ENCODE peak calls at places on chromosomes 5 and 9, in nine cellular contexts. N is kidney, J is pancreas, H is astrocyte, K is sigmoid colon, M is spleen, E is neuronal stem cell, C is adrenal gland, X is adipocyte. R is an unnamed sample. For H3K9me3 and H3K4me1, the result is how much of the 10 kb centered on the place peaks cover.

GRCh38 chr5:143151056-143151455 is 252.4 kb downstream of the NR3C1 start:
- DNase-seq in C (no peak), X (no peak), H (no peak), E (no peak), J (no peak), M (no peak), N (no peak), K (no peak), R (no peak)

GRCh38 chr5:96785719-96786118 is 22.0 kb downstream of the ERAP1 start:
- DNase-seq in C (no peak), N (no peak), J (no peak), E (no peak), K (no peak), M (no peak), H (no peak), X (no peak), R (no peak)

GRCh38 chr5:158979290-158979689 is 120.4 kb downstream of the EBF1 start:
- DNase-seq in C (no peak), H (no peak), J (no peak), X (no peak), N (no peak), K (no peak), E (no peak), M (no peak), R (no peak)

GRCh38 chr5:149174847-149175234 is 33.5 kb downstream of the ABLIM3 start:
- DNase-seq in X (no peak), J (no peak), M (no peak), C (no peak), H (no peak), K (no peak), E (no peak), N (no peak), R (no peak)

GRCh38 chr9:133769511-133770075 is 31.4 kb upstream of the SARDH start:
- DNase-seq in H (no peak), C (peak), K (peak), X (no peak), N (peak), J (peak), E (no peak), M (peak), R (peak)

GRCh38 chr5:60604771-60605170 is 95.2 kb downstream of the DEPDC1B start:
- DNase-seq in H (no peak), N (no peak), C (no peak), E (no peak), M (no peak), K (no peak), J (no peak), X (no peak), R (no peak)

GRCh38 chr9:121930970-121931369 is 162.1 kb downstream of the TTLL11 start:
- DNase-seq in M (no peak), X (no peak), E (no peak), K (no peak), C (no peak), N (no peak), H (no peak), J (no peak), R (no peak)

GRCh38 chr9:37788328-37788727 is 3.5 kb upstream of the EXOSC3 start:
- DNase-seq in X (no peak), K (no peak), M (no peak), H (no peak), E (no peak), C (no peak), J (no peak), N (no peak), R (no peak)

GRCh38 chr9:110141118-110141797 is 66.7 kb downstream of the C9orf152 start:
- DNase-seq in N (peak), M (no peak), X (peak), E (no peak), K (peak), C (peak), H (peak), J (no peak), R (peak)

GRCh38 chr9:128550770-128551651 is 1.4 kb upstream of the SPTAN1 start:
- DNase-seq in J (no peak), X (peak), H (peak), K (peak), C (no peak), M (no peak), E (no peak), N (no peak), R (peak)

GRCh38 chr9:113705306-113705937 is 170.7 kb upstream of the ZNF618 start:
- DNase-seq in H (no peak), K (no peak), X (no peak), N (no peak), M (no peak), C (peak), J (no peak), E (no peak), R (no peak)

GRCh38 chr5:106363578-106363977 is 1307.2 kb downstream of the EFNA5 start:
- DNase-seq in M (no peak), X (no peak), K (no peak), J (no peak), C (no peak), H (no peak), N (no peak), E (no peak), R (no peak)

GRCh38 chr9:33297455-33297854 is 7.1 kb downstream of the NFX1 start:
- DNase-seq in H (no peak), M (peak), E (no peak), K (peak), X (no peak), J (no peak), C (peak), N (no peak), R (no peak)

GRCh38 chr5:820245-820644 is 30.5 kb downstream of the ZDHHC11 start:
- DNase-seq in K (no peak), E (no peak), N (no peak), X (no peak), J (no peak), H (no peak), C (no peak), M (no peak), R (no peak)

GRCh38 chr9:70816891-70817290 is 304.5 kb downstream of the TRPM3 start:
- DNase-seq in M (no peak), K (no peak), J (no peak), H (no peak), X (no peak), C (no peak), E (no peak), N (no peak), R (no peak)

GRCh38 chr5:56632199-56632598 is 183.2 kb upstream of the MAP3K1 start:
- DNase-seq in M (no peak), E (no peak), H (no peak), N (no peak), X (no peak), C (no peak), K (no peak), J (no peak), R (no peak)
- H3K9me3 ChIP-seq in M (under half), E (under half), H (under half), N (under half), X (under half), C (under half), K (under half), J (under half), R (under half)

GRCh38 chr5:150175536-150175935 is 9.0 kb downstream of the CDX1 start:
- DNase-seq in J (no peak), C (no peak), M (no peak), E (no peak), K (no peak), H (no peak), X (peak), N (no peak), R (no peak)
- H3K4me1 ChIP-seq in J (under half), C (under half), M (under half), E (under half), K (under half), H (under half), X (under half), N (under half), R (under half)

GRCh38 chr5:12248831-12249230 is 344.6 kb upstream of the CTNND2 start:
- DNase-seq in X (no peak), N (no peak), C (no peak), E (no peak), J (no peak), H (no peak), K (no peak), M (no peak), R (no peak)
- H3K9me3 ChIP-seq in X (under half), N (under half), C (under half), E (under half), J (under half), H (under half), K (under half), M (under half), R (under half)

GRCh38 chr5:17232405-17232804 is 15.0 kb downstream of the BASP1 start:
- DNase-seq in E (no peak), N (no peak), H (no peak), K (no peak), X (no peak), M (no peak), J (no peak), C (no peak), R (no peak)

GRCh38 chr5:17227868-17228267 is 10.4 kb downstream of the BASP1 start:
- DNase-seq in M (no peak), K (no peak), E (no peak), X (no peak), C (no peak), J (no peak), H (no peak), N (no peak), R (no peak)

GRCh38 chr5:17230808-17231525 is 13.5 kb downstream of the BASP1 start:
- DNase-seq in X (no peak), H (no peak), C (no peak), E (no peak), M (no peak), J (no peak), K (no peak), N (no peak), R (no peak)

GRCh38 chr5:17228833-17229291 is 11.4 kb downstream of the BASP1 start:
- DNase-seq in N (no peak), K (no peak), J (no peak), E (no peak), X (peak), C (no peak), H (peak), M (no peak), R (no peak)

GRCh38 chr5:17229308-17229707 is 11.9 kb downstream of the BASP1 start:
- DNase-seq in H (no peak), C (no peak), K (no peak), M (no peak), X (no peak), E (no peak), N (no peak), J (no peak), R (no peak)
- H3K4me1 ChIP-seq in H (under half), C (under half), K (under half), M (under half), X (under half), E (under half), N (under half), J (under half), R (under half)

GRCh38 chr9:135650408-135650807 is 11.1 kb upstream of the GLT6D1 start:
- DNase-seq in K (no peak), X (no peak), E (no peak), N (no peak), M (no peak), C (no peak), J (no peak), H (no peak), R (no peak)

GRCh38 chr9:135644631-135645218 is 5.4 kb upstream of the GLT6D1 start:
- DNase-seq in M (no peak), C (no peak), E (no peak), N (no peak), H (no peak), K (no peak), J (no peak), X (no peak), R (no peak)

GRCh38 chr9:135649508-135649907 is 10.2 kb upstream of the GLT6D1 start:
- DNase-seq in J (no peak), M (no peak), C (no peak), N (no peak), E (no peak), K (no peak), X (no peak), H (no peak), R (no peak)

GRCh38 chr9:135648494-135649410 is 9.4 kb upstream of the GLT6D1 start:
- DNase-seq in N (no peak), J (no peak), C (no peak), K (no peak), H (no peak), X (no peak), E (no peak), M (no peak), R (no peak)

DNA sequence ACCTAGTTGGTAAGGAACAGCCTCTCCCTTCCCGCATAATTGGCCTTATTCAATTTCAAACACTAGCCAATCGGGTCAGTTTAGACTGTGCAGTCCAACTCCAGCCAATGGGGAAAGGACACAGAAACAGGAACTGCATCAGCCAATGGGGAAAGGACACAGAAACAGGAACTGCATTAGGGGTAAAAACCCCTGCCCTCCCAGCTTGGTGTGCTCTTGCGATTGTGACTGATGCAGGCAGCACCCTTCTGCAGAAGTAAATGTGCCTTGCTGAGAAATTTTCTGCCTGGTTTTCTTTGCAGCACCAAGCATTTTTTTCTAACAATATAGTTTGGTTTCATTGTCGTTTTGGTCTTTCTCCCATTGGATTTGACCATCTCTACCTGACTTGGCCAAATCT is 8.6 kb upstream of the GLT6D1 start:
- DNase-seq in X (no peak), K (no peak), J (no peak), C (no peak), E (no peak), H (no peak), N (no peak), M (no peak), R (no peak)
- H3K9me3 ChIP-seq in X (half or more), K (under half), J (under half), C (under half), E (under half), H (under half), N (under half), M (half or more), R (under half)

DNA sequence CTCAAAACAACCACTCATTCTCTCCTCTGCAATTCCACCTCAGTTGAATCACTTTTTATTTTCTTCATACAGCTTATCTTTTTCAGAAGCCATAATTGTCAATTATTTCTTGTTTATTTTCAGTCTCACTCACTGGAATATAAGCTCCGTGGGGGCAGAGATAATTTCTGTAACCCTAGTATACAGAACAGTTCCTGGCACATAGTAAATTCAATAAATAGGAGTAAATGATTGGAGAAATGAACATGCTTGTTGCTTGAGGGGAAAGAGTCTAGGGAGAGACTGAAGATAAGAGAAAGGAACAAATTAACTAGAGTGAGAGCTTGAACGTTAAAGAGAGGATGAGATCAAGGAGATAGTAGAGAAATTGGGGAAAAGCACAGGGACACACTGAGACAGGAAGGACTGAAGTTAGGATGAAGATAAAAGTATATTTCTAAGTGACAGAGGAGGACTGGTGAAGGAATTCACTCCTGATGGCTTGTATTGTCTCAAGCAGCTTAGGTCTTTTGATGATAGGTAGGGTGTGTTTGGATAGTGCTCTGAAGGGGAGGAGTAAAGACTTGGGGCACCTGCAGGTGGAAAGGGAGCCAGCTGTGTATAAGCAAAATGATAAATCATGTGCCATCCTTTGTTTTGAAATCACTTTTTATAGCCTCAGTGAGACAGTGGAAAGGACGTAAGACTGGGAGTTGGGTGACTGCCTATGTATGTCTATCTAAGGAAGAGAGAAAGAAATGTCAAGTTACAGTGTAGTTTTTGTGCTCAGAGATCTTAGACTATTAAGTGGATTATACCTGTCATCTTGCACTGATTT is 2.2 kb downstream of the NAA35 start:
- DNase-seq in N (no peak), X (no peak), M (no peak), E (no peak), C (no peak), K (no peak), H (no peak), J (no peak), R (no peak)
- H3K4me1 ChIP-seq in N (under half), X (under half), M (under half), E (under half), C (under half), K (under half), H (under half), J (under half), R (under half)

DNA sequence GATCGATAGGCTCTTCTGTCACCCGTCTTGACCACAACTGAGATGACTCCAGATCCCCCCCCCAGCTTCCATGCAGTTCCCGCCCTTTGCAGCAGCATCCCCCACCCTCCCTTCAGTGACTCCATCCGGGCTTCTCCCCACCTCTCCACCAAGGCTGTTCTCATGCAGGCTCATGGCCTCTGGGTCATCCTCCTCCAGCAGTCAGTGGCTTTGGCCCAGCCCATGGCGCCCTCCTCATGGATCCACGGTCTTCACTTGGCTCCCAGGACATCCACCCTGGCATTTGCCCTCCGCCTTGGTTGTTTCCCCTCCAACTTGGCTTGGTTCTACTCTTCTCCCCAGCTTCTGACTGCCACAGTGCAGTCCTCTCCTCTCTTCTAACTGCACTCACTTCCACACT is 96.7 kb upstream of the RUFY1 start:
- DNase-seq in N (no peak), X (no peak), K (peak), J (no peak), H (no peak), C (no peak), M (no peak), E (no peak), R (no peak)
- H3K9me3 ChIP-seq in N (under half), X (under half), K (under half), J (under half), H (under half), C (under half), M (under half), E (under half), R (under half)

DNA sequence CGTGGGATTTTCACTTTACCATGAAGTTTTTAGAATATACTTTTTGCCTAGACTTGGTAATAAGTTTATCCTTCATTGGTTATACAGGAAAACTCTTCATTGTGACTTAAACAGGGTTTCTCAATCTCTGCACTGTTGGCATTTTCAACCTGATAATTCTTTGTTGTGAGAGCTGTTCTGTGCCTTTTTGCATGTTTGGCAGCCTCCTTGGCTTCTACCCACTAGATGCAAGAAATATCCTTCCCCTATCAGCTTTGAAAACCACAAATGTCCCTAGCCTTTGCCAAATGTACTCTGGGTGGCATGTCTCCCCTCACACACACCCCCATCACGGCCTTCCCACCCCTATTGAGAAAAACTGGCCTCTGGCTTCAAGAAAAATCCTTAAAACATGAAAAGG is 180.9 kb downstream of the ESM1 start:
- DNase-seq in X (peak), H (peak), K (no peak), C (no peak), E (no peak), M (no peak), J (no peak), N (no peak), R (no peak)
- H3K4me1 ChIP-seq in X (under half), H (under half), K (under half), C (under half), E (under half), M (under half), J (under half), N (under half), R (under half)

DNA sequence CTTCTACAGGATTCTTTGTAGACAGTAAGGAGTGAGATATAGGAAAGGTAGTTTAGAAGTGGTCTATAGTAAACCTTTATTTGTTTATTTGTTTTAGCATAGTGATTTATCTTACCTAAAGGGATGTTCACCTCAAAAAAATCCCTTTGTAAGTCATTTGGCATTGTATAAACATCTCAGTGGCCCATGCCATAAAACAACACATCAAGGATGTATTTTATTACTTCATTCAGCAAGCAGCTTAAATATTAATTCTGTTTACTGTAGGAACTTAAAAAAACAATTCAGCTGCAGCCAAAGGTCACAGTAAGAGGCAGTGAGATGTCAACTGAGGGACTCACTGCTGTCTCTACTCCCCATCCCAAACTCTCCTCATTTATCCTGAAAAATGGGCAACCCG is 452.7 kb downstream of the HINT1 start:
- DNase-seq in M (no peak), K (no peak), E (no peak), H (no peak), X (no peak), J (no peak), N (no peak), C (no peak), R (no peak)
- H3K9me3 ChIP-seq in M (under half), K (under half), E (under half), H (under half), X (under half), J (under half), N (under half), C (under half), R (under half)

R was measured in right cardiac atrium.